ENCODE peak calls at places on chromosomes 7 and 10, in four cellular contexts. W is C1 segment of cervical spinal cord, I is hippocampal formation, J is cerebellum. B is an unnamed sample.

GRCh38 chr10:97131041-97131659 is 54.6 kb downstream of the SLIT1 start:
- DNase-seq in W (no peak), I (no peak), J (no peak), B (no peak)

GRCh38 chr10:118805146-118805545 is 50.4 kb upstream of the CACUL1 start:
- DNase-seq in W (no peak), I (no peak), J (no peak), B (no peak)

GRCh38 chr10:37710831-37711616 is 146.4 kb downstream of the ZNF248 start:
- DNase-seq in J (no peak), W (no peak), I (no peak), B (no peak)

GRCh38 chr10:1368772-1369171 is 312.6 kb downstream of the WDR37 start:
- DNase-seq in I (no peak), J (no peak), W (no peak), B (no peak)

GRCh38 chr10:86365346-86366032 is 1.1 kb downstream of the GRID1 start:
- DNase-seq in J (no peak), I (peak; percentile 54), W (peak; percentile 44), B (peak; percentile 70)

GRCh38 chr7:134527979-134528371 is 608 bp downstream of the AKR1B10 start:
- DNase-seq in I (no peak), J (no peak), W (no peak), B (no peak)

GRCh38 chr10:86942441-86943315 is 14.7 kb downstream of the MMRN2 start:
- DNase-seq in I (no peak), W (no peak), J (no peak), B (no peak)

GRCh38 chr7:131026297-131027003 is 292.4 kb upstream of the KLF14 start:
- DNase-seq in J (no peak), W (no peak), I (no peak), B (no peak)

B was measured in dorsolateral prefrontal cortex.